ENCODE peak calls at places on chromosomes 2 and 18, in five cellular contexts. J, T, Y, I and R are unnamed samples.

GRCh38 chr2:113182471-113183260 is 8.9 kb downstream of the PSD4 start:
- DNase-seq in J (no peak), T (no peak), Y (no peak), I (no peak), R (no peak)

GRCh38 chr2:105770162-105770561 is 25.4 kb downstream of the NCK2 start:
- DNase-seq in J (no peak), T (no peak), Y (no peak), I (no peak), R (no peak)

GRCh38 chr18:73244411-73244810 is 376.6 kb upstream of the NETO1 start:
- DNase-seq in J (no peak), T (no peak), Y (no peak), I (no peak), R (no peak)

GRCh38 chr2:117771969-117772630 is 42.4 kb upstream of the DDX18 start:
- DNase-seq in J (peak; percentile 28), T (no peak), Y (no peak), I (no peak), R (no peak)

GRCh38 chr2:237309416-237309815 is 104.5 kb downstream of the COL6A3 start:
- DNase-seq in J (peak; percentile 44), T (no peak), Y (no peak), I (no peak), R (no peak)

GRCh38 chr2:7811073-7811472 is 870.8 kb upstream of the ID2 start:
- DNase-seq in J (no peak), T (no peak), Y (no peak), I (no peak), R (no peak)

GRCh38 chr2:239293450-239294430 is 107.1 kb downstream of the HDAC4 start:
- DNase-seq in J (no peak), T (no peak), Y (peak; percentile 47), I (no peak), R (no peak)

GRCh38 chr2:161943012-161943411 is 131.0 kb downstream of the DPP4 start:
- DNase-seq in J (no peak), T (no peak), Y (no peak), I (no peak), R (no peak)

GRCh38 chr2:142944264-142944663 is 66.8 kb downstream of the KYNU start:
- DNase-seq in J (peak; percentile 17), T (no peak), Y (no peak), I (no peak), R (peak; percentile 90)

GRCh38 chr2:181058378-181059269 is 78.2 kb downstream of the UBE2E3 start:
- DNase-seq in J (peak; percentile 31), T (no peak), Y (peak; percentile 2), I (no peak), R (no peak)

GRCh38 chr2:226561962-226562361 is 237.7 kb downstream of the IRS1 start:
- DNase-seq in J (no peak), T (no peak), Y (no peak), I (no peak), R (peak; percentile 44)

GRCh38 chr2:241638063-241638660 is 669 bp downstream of the ATG4B start:
- DNase-seq in J (no peak), T (no peak), Y (no peak), I (no peak), R (no peak)

GRCh38 chr2:28684142-28684858 is 67.3 kb upstream of the PPP1CB start:
- DNase-seq in J (no peak), T (no peak), Y (no peak), I (no peak), R (no peak)

GRCh38 chr2:195656131-195656858 is 731 bp upstream of the SLC39A10 start:
- DNase-seq in J (no peak), T (no peak), Y (no peak), I (no peak), R (no peak)

GRCh38 chr2:15112216-15112615 is 448.9 kb downstream of the NBAS start:
- DNase-seq in J (no peak), T (no peak), Y (no peak), I (no peak), R (no peak)

GRCh38 chr2:100291152-100291970 is 30.9 kb downstream of the LONRF2 start:
- DNase-seq in J (peak; percentile 4), T (peak; percentile 90), Y (peak; percentile 20), I (peak; percentile 8), R (peak; percentile 69)

GRCh38 chr2:31429759-31430438 is 15.4 kb upstream of the XDH start:
- DNase-seq in J (peak; percentile 12), T (no peak), Y (no peak), I (no peak), R (peak; percentile 86)

GRCh38 chr2:44772670-44773378 is 168.7 kb upstream of the SIX3 start:
- DNase-seq in J (no peak), T (no peak), Y (no peak), I (no peak), R (no peak)

GRCh38 chr18:77114564-77115391 is 17.8 kb downstream of the MBP start:
- DNase-seq in J (peak; percentile 92), T (peak; percentile 89), Y (no peak), I (peak; percentile 65), R (no peak)

GRCh38 chr2:79711098-79711497 is 198.2 kb downstream of the CTNNA2 start:
- DNase-seq in J (no peak), T (no peak), Y (no peak), I (no peak), R (no peak)

GRCh38 chr2:109447811-109448210 is 166.0 kb downstream of the SEPTIN10 start:
- DNase-seq in J (no peak), T (no peak), Y (no peak), I (no peak), R (no peak)

GRCh38 chr2:55420901-55421300 is 1.2 kb upstream of the CCDC88A start:
- DNase-seq in J (no peak), T (no peak), Y (no peak), I (no peak), R (no peak)

GRCh38 chr18:28045880-28046279 is 131.1 kb downstream of the CDH2 start:
- DNase-seq in J (no peak), T (no peak), Y (no peak), I (no peak), R (no peak)

GRCh38 chr2:43333656-43334144 is 107.3 kb upstream of the ZFP36L2 start:
- DNase-seq in J (peak; percentile 58), T (no peak), Y (no peak), I (no peak), R (no peak)

GRCh38 chr2:63050186-63050915 is at the start of gene OTX1:
- DNase-seq in J (peak; percentile 55), T (peak; percentile 68), Y (peak; percentile 51), I (no peak), R (peak; percentile 77)

GRCh38 chr2:112614201-112614840 is 29.9 kb downstream of the CHCHD5 start:
- DNase-seq in J (no peak), T (no peak), Y (no peak), I (no peak), R (no peak)

GRCh38 chr18:74522635-74523548 is 11.4 kb upstream of the CNDP1 start:
- DNase-seq in J (no peak), T (no peak), Y (no peak), I (no peak), R (no peak)

GRCh38 chr2:69482471-69482870 is 45.2 kb upstream of the NFU1 start:
- DNase-seq in J (no peak), T (no peak), Y (no peak), I (no peak), R (no peak)

GRCh38 chr18:44943201-44943881 is 262.7 kb downstream of the SETBP1 start:
- DNase-seq in J (no peak), T (no peak), Y (no peak), I (no peak), R (peak; percentile 89)

GRCh38 chr2:191869781-191870180 is 22.9 kb upstream of the CAVIN2 start:
- DNase-seq in J (peak; percentile 27), T (no peak), Y (no peak), I (no peak), R (no peak)

GRCh38 chr2:65300134-65300771 is 72.6 kb downstream of the ACTR2 start:
- DNase-seq in J (peak; percentile 56), T (peak; percentile 42), Y (no peak), I (peak; percentile 40), R (no peak)

GRCh38 chr2:84781942-84782716 is 98.8 kb downstream of the TRABD2A start:
- DNase-seq in J (peak; percentile 29), T (peak; percentile 38), Y (peak; percentile 45), I (no peak), R (no peak)